ENCODE peak calls at places on chromosomes 5 and 9, in ten cellular contexts. J is upper lobe of left lung, P is uterus, K is pancreas, E is aorta, U is IMR-90, T is esophagus squamous epithelium, M is adrenal gland, L is H9, O is ovary. A is an unnamed sample.
A peak's percentile ranks its signal among the peaks of the same experiment; 100 is the strongest.

GRCh38 chr5:31133488-31133887 is 60.0 kb upstream of the CDH6 start:
- DNase-seq in U (peak; percentile 61), L (no peak), P (no peak), J (no peak), K (no peak), T (no peak), O (no peak), M (no peak), E (no peak), A (no peak)

GRCh38 chr5:107671742-107672211 is 1.0 kb upstream of the EFNA5 start:
- DNase-seq in J (no peak), K (no peak), M (no peak), U (peak; percentile 52), E (no peak), L (peak; percentile 58), O (no peak), P (no peak), T (no peak), A (no peak)

GRCh38 chr9:97419315-97419867 is 7.5 kb downstream of the TDRD7 start:
- DNase-seq in E (no peak), U (peak; percentile 71), L (no peak), P (no peak), O (no peak), M (no peak), J (no peak), T (no peak), K (no peak), A (peak; percentile 7)

GRCh38 chr9:16341176-16341575 is 529.3 kb downstream of the BNC2 start:
- DNase-seq in M (no peak), T (no peak), O (no peak), E (no peak), U (peak; percentile 49), K (no peak), L (no peak), P (no peak), J (no peak), A (no peak)

GRCh38 chr5:17192191-17192590 is 25.2 kb upstream of the BASP1 start:
- DNase-seq in E (no peak), O (no peak), M (no peak), K (no peak), T (no peak), U (no peak), P (no peak), J (no peak), L (no peak), A (no peak)

GRCh38 chr5:153678617-153679329 is 188.3 kb downstream of the GRIA1 start:
- DNase-seq in U (no peak), K (no peak), P (no peak), E (no peak), L (no peak), M (peak; percentile 83), J (no peak), T (no peak), O (no peak), A (no peak)

GRCh38 chr9:107733530-107733907 is 243.9 kb upstream of the KLF4 start:
- DNase-seq in O (peak; percentile 73), E (peak; percentile 75), L (no peak), J (peak; percentile 50), K (no peak), P (peak; percentile 64), U (no peak), T (no peak), M (peak; percentile 95), A (no peak)

GRCh38 chr9:35688558-35689350 is 971 bp downstream of the TPM2 start:
- DNase-seq in O (no peak), T (no peak), E (no peak), J (no peak), U (peak; percentile 92), M (no peak), L (no peak), K (no peak), P (no peak), A (no peak)

DNA sequence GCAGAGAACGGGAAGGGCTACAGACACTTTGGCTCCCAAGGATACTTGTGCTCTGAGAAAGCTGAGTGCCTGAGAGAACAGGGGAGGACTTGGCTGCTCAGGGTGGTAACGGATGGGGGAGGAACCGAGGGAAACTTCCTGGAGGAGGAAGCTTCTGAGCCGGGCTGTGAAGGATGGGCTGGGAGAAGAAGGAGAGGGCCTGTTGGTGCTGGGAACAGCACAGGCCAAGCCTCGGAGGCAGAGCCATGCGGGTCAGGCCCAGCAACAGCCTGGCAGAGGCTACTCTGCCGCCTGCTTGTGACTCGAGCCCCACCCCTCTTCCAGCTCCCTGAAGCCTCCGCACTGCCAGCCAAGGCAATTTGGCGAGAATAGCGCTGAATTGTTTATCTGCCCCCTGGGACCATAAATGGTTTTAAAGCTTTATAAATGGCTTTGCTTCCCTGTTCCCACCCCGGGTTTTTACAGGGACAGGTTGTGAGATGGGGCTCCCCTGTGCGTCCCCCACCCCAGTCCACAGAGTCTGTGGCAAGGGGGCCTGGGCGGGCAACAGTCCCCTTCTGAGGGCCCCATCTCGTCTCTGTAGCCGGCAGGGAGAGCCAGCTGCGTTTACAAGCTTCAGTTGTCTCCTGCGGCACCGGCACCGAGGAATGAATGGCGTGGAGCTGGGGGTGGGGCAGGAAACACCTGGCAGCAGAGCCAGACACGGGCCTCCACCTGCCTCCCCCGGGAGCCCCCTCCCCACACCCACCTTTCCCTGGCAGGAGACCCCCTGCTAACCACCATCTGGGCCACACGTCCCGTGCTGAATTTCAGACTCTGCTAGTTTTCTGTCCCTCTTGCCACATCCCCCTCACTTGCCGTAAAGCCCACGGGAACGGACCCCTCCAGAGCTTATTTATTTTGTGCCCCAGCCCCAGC is 24.4 kb downstream of the FAM163B start:
- DNase-seq in L (peak; percentile 62), E (no peak), O (no peak), J (no peak), M (no peak), P (no peak), K (no peak), T (no peak), U (no peak), A (no peak)
- H3K27me3 ChIP-seq in L (no peaks in the 10 kb centered on the region), E (no peaks in the 10 kb centered on the region), O (no peaks in the 10 kb centered on the region), J (peaks cover 12% of the 10 kb centered on the region), M (peaks cover 17% of the 10 kb centered on the region), P (no peaks in the 10 kb centered on the region), K (no peaks in the 10 kb centered on the region), T (no peaks in the 10 kb centered on the region), U (peaks cover 36% of the 10 kb centered on the region), A (no peaks in the 10 kb centered on the region)

GRCh38 chr9:111601237-111602018 is 2.0 kb upstream of the PTGR1 start:
- DNase-seq in T (no peak), P (no peak), J (no peak), L (no peak), K (no peak), U (peak; percentile 69), M (peak; percentile 78), O (no peak), E (no peak), A (no peak)

GRCh38 chr9:111599092-111599947 is at the start of gene PTGR1:
- DNase-seq in E (peak; percentile 91), U (peak; percentile 89), M (peak; percentile 93), L (peak; percentile 84), J (peak; percentile 85), K (peak; percentile 76), P (peak; percentile 87), T (no peak), O (peak; percentile 89), A (no peak)

GRCh38 chr9:111599948-111600343 is 499 bp upstream of the PTGR1 start:
- DNase-seq in J (no peak), P (peak; percentile 15), E (no peak), O (no peak), T (no peak), M (no peak), L (no peak), U (no peak), K (peak; percentile 35), A (no peak)

GRCh38 chr9:111597852-111598729 is 1.4 kb downstream of the PTGR1 start:
- DNase-seq in L (peak; percentile 82), M (peak; percentile 84), E (peak; percentile 66), T (no peak), J (peak; percentile 58), U (peak; percentile 64), K (peak; percentile 66), P (peak; percentile 73), O (peak; percentile 78), A (peak; percentile 58)

DNA sequence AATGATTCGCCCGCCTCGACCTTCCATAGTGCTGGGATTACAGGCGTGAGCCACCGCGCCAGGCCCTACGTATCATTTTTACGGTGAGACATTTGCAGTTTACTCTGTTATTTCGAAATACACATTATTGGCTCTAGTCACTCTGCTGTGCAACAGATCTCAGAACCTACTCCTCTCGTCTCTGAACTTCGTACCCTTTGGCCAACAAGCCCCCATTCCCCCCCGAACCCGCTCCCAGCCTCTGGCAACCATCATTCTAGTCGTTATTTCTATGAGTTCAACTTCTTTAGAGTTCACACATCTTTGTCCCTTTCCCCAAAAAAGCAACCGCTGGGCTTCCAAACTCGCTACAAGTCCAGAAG is 736 bp downstream of the PTGR1 start:
- DNase-seq in L (no peak), O (peak; percentile 47), K (peak; percentile 33), M (peak; percentile 73), U (peak; percentile 62), J (peak; percentile 41), E (peak; percentile 58), T (no peak), P (peak; percentile 69), A (no peak)
- H3K27ac ChIP-seq in L (no peak overlapping the region), O (peak overlapping the region; percentile 77), K (peak overlapping the region; percentile 83), M (peak overlapping the region; percentile 72), U (peak overlapping the region; percentile 61), J (peak overlapping the region; percentile 87), E (peak overlapping the region; percentile 16), T (peak overlapping the region; percentile 93), P (peak overlapping the region; percentile 83), A (no peak overlapping the region)

DNA sequence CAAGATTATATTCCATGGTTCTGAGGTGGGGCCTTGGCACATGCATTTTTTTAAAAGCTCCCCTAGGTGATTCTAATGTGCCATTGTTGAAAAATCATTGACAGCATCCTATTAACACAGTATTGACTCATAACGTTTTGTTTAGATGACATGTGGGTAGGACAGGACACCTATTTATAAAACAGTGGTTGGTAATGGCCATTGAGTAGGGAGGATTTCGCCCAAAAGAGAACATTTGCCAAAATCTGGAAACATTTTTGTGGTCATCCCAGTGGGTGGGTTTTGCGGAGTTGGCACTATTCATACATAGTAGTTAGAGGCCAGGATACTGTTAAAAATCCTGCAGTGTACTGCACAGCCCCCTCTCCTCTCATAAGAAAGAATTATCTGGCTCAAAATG is 6.4 kb upstream of the CHD1 start:
- DNase-seq in M (no peak), K (no peak), U (no peak), E (no peak), P (no peak), T (no peak), J (no peak), O (no peak), L (no peak), A (no peak)
- H3K4me1 ChIP-seq in M (peaks cover 7% of the 10 kb centered on the region), K (peaks cover 14% of the 10 kb centered on the region), U (peaks cover 2% of the 10 kb centered on the region), E (peaks cover 3% of the 10 kb centered on the region), P (peaks cover 7% of the 10 kb centered on the region), T (peaks cover 61% of the 10 kb centered on the region), J (peaks cover 14% of the 10 kb centered on the region), O (peaks cover 2% of the 10 kb centered on the region), L (peaks cover 5% of the 10 kb centered on the region), A (no peaks in the 10 kb centered on the region)

GRCh38 chr9:133584167-133584558 is 25.0 kb downstream of the FAM163B start:
- DNase-seq in K (no peak), P (no peak), M (no peak), J (no peak), T (no peak), U (no peak), E (no peak), O (no peak), L (no peak), A (no peak)

GRCh38 chr9:133582501-133583045 is 26.6 kb downstream of the FAM163B start:
- DNase-seq in L (no peak), T (no peak), O (no peak), K (no peak), M (no peak), E (no peak), U (no peak), P (no peak), J (no peak), A (no peak)

GRCh38 chr9:133583111-133583510 is 26.1 kb downstream of the FAM163B start:
- DNase-seq in K (no peak), T (no peak), P (no peak), O (no peak), L (no peak), U (no peak), E (no peak), M (no peak), J (no peak), A (no peak)

GRCh38 chr9:133581553-133582343 is 27.4 kb downstream of the FAM163B start:
- DNase-seq in L (no peak), K (no peak), U (peak; percentile 75), J (no peak), E (no peak), P (no peak), M (peak; percentile 82), T (no peak), O (peak; percentile 80), A (no peak)

DNA sequence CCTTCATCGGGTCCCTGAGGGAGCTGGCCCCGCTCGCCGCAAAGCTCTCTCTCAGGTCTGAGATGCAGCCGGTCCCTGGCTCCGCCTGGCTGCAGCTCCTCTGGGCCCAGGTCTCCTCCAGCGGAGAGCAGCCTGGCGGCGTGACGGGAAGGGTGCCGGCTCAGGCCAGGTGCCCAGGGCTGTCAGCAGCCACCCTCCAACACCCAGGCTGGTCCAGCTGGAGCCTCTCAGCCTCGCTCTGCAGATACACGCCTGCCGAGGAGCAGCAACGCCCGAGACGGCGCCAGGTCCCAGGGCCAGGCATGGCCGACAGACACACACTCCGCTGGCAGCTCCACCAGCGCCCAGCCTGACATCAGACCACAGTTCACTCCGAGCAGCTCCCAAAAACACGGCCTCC is 25.6 kb downstream of the FAM163B start:
- DNase-seq in M (no peak), K (no peak), P (no peak), J (peak; percentile 34), T (no peak), U (no peak), E (no peak), L (no peak), O (no peak), A (no peak)
- H3K27me3 ChIP-seq in M (peaks cover 17% of the 10 kb centered on the region), K (no peaks in the 10 kb centered on the region), P (no peaks in the 10 kb centered on the region), J (peaks cover 12% of the 10 kb centered on the region), T (no peaks in the 10 kb centered on the region), U (peaks cover 42% of the 10 kb centered on the region), E (no peaks in the 10 kb centered on the region), L (no peaks in the 10 kb centered on the region), O (no peaks in the 10 kb centered on the region), A (no peaks in the 10 kb centered on the region)